ENCODE peak calls at places on chromosome 5, in four cellular contexts. M is neural progenitor cell, W is SK-N-SH, D is BJ. Z is an unnamed sample.

GRCh38 chr5:32283539-32284377 is 29.0 kb downstream of the MTMR12 start:
- DNase-seq in W (no peak), D (no peak), M (no peak), Z (peak)

GRCh38 chr5:84372066-84372700 is 12.5 kb downstream of the EDIL3 start:
- DNase-seq in W (no peak), M (no peak), D (peak), Z (no peak)

GRCh38 chr5:125311743-125312142 is 565.3 kb upstream of the ZNF608 start:
- DNase-seq in W (no peak), M (no peak), D (peak), Z (no peak)

GRCh38 chr5:164007062-164007461 is 501.6 kb downstream of the MAT2B start:
- DNase-seq in D (no peak), M (no peak), W (no peak), Z (no peak)

GRCh38 chr5:91219803-91220371 is 163.2 kb downstream of the ARRDC3 start:
- DNase-seq in W (peak), D (no peak), M (peak), Z (peak)

GRCh38 chr5:176648467-176649194 is 1.3 kb downstream of the TSPAN17 start:
- DNase-seq in D (no peak), M (no peak), W (no peak), Z (no peak)

GRCh38 chr5:127536687-127537086 is 19.2 kb downstream of the PRRC1 start:
- DNase-seq in D (no peak), W (peak), M (no peak), Z (no peak)

GRCh38 chr5:78497573-78498533 is 137.4 kb downstream of the SCAMP1 start:
- DNase-seq in M (no peak), W (no peak), D (no peak), Z (peak)

GRCh38 chr5:135977375-135977928 is 22.7 kb upstream of the LECT2 start:
- DNase-seq in W (no peak), D (no peak), M (peak), Z (peak)

GRCh38 chr5:120446068-120446492 is 18.0 kb upstream of the PRR16 start:
- DNase-seq in D (peak), M (no peak), W (no peak), Z (no peak)

GRCh38 chr5:112812549-112812948 is 48.5 kb upstream of the SRP19 start:
- DNase-seq in D (no peak), W (no peak), M (no peak), Z (no peak)

GRCh38 chr5:43627028-43627427 is 24.0 kb downstream of the NNT start:
- DNase-seq in M (peak), D (no peak), W (peak), Z (no peak)

GRCh38 chr5:61965074-61965473 is 340.9 kb upstream of the KIF2A start:
- DNase-seq in M (no peak), W (no peak), D (no peak), Z (no peak)

GRCh38 chr5:14672508-14673394 is 8.2 kb downstream of the OTULIN start:
- DNase-seq in M (no peak), D (no peak), W (no peak), Z (no peak)

GRCh38 chr5:175520873-175521272 is 42.5 kb downstream of the SFXN1 start:
- DNase-seq in W (no peak), D (no peak), M (no peak), Z (no peak)

GRCh38 chr5:174970502-174970901 is 246.1 kb downstream of the MSX2 start:
- DNase-seq in W (no peak), D (no peak), M (no peak), Z (no peak)

GRCh38 chr5:55706230-55706629 is 5.9 kb downstream of the SLC38A9 start:
- DNase-seq in D (no peak), M (no peak), W (no peak), Z (no peak)

GRCh38 chr5:37662789-37663475 is 176.9 kb downstream of the GDNF start:
- DNase-seq in W (no peak), D (no peak), M (no peak), Z (no peak)

GRCh38 chr5:168976311-168976893 is 324.5 kb downstream of the SLIT3 start:
- DNase-seq in W (peak), M (no peak), D (peak), Z (no peak)

GRCh38 chr5:41193462-41194166 is 19.7 kb downstream of the C6 start:
- DNase-seq in W (no peak), M (no peak), D (no peak), Z (no peak)

GRCh38 chr5:180860273-180860886 is 696 bp downstream of the ZFP62 start:
- DNase-seq in D (no peak), M (peak), W (peak), Z (peak)

GRCh38 chr5:10565785-10566506 is 2.1 kb downstream of the ANKRD33B start:
- DNase-seq in M (no peak), W (no peak), D (no peak), Z (no peak)

GRCh38 chr5:116990010-116990409 is 415.4 kb upstream of the SEMA6A start:
- DNase-seq in M (no peak), W (no peak), D (no peak), Z (no peak)

GRCh38 chr5:170355601-170356098 is 33.5 kb downstream of the KCNMB1 start:
- DNase-seq in D (no peak), W (no peak), M (no peak), Z (no peak)

GRCh38 chr5:58984009-58984525 is 401.2 kb downstream of the RAB3C start:
- DNase-seq in W (no peak), M (no peak), D (no peak), Z (no peak)

GRCh38 chr5:81391-82021 is 10.5 kb upstream of the PLEKHG4B start:
- DNase-seq in W (no peak), M (peak), D (no peak), Z (peak)

GRCh38 chr5:142287096-142287972 is 37.5 kb downstream of the SPRY4 start:
- DNase-seq in M (no peak), W (no peak), D (no peak), Z (no peak)

GRCh38 chr5:181037365-181037861 is 2.7 kb upstream of the BTNL9 start:
- DNase-seq in M (peak), D (no peak), W (no peak), Z (no peak)

GRCh38 chr5:170297589-170298462 is at the start of gene LCP2:
- DNase-seq in D (no peak), M (no peak), W (no peak), Z (peak)

GRCh38 chr5:143101134-143101533 is 302.4 kb downstream of the NR3C1 start:
- DNase-seq in M (no peak), W (no peak), D (no peak), Z (peak)

GRCh38 chr5:112419596-112420110 is 576 bp upstream of the EPB41L4A start:
- DNase-seq in W (peak), D (no peak), M (peak), Z (peak)

GRCh38 chr5:101390317-101390908 is 487.3 kb upstream of the ST8SIA4 start:
- DNase-seq in D (peak), M (peak), W (peak), Z (no peak)

GRCh38 chr5:157956271-157956885 is 97.4 kb upstream of the CLINT1 start:
- DNase-seq in M (no peak), D (no peak), W (peak), Z (no peak)

GRCh38 chr5:2739360-2740050 is 12.0 kb downstream of the IRX2 start:
- DNase-seq in D (no peak), M (peak), W (no peak), Z (no peak)

GRCh38 chr5:68369436-68370125 is 154.0 kb downstream of the PIK3R1 start:
- DNase-seq in W (no peak), D (no peak), M (no peak), Z (no peak)

GRCh38 chr5:31537856-31538255 is 5.8 kb downstream of the C5orf22 start:
- DNase-seq in W (no peak), D (no peak), M (no peak), Z (no peak)

GRCh38 chr5:115209279-115209678 is 39.6 kb upstream of the TRIM36 start:
- DNase-seq in D (no peak), M (no peak), W (no peak), Z (peak)

GRCh38 chr5:163760498-163760897 is 255.1 kb downstream of the MAT2B start:
- DNase-seq in M (no peak), D (peak), W (no peak), Z (no peak)

GRCh38 chr5:98825582-98826375 is 52.3 kb downstream of the RGMB start:
- DNase-seq in M (no peak), W (no peak), D (no peak), Z (no peak)

DNA sequence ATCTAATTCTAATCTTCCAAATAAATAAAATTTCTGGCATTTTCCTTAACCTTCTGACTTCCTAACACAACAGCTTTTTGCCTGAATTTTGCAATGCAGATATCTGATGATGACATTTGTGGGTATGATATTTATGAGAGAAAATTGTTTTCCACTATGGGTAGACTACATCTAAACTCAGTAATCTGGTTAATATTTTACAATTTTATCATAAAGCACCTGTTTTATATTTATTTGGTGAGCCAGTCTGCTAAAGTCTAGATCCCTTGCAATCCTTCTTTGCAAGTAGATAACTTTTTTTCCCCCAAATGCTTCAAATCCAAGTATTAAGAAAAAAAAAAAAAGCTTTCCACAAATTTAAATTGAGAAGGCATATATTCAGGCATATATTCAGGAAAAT is 246.2 kb upstream of the DAB2 start:
- DNase-seq in W (no peak), D (no peak), M (no peak), Z (no peak)
- TF ChIP-seq CTCF in W (no peak), D (no peak), M (no peak), Z (no peak)

GRCh38 chr5:17004441-17005086 is 68.5 kb upstream of the MYO10 start:
- DNase-seq in D (no peak), W (no peak), M (no peak), Z (no peak)

GRCh38 chr5:17001418-17001817 is 65.3 kb upstream of the MYO10 start:
- DNase-seq in D (no peak), W (no peak), M (no peak), Z (no peak)

GRCh38 chr5:16995372-16995771 is 59.3 kb upstream of the MYO10 start:
- DNase-seq in M (no peak), D (no peak), W (no peak), Z (no peak)

GRCh38 chr5:17005087-17005828 is 69.2 kb upstream of the MYO10 start:
- DNase-seq in M (peak), W (no peak), D (no peak), Z (no peak)

GRCh38 chr5:17000296-17000939 is 64.3 kb upstream of the MYO10 start:
- DNase-seq in W (no peak), M (no peak), D (peak), Z (no peak)
- TF ChIP-seq CTCF in W (no peak), M (no peak), D (no peak), Z (no peak)

GRCh38 chr5:1331861-1332405 is 13.0 kb downstream of the CLPTM1L start:
- DNase-seq in D (no peak), M (no peak), W (no peak), Z (no peak)

GRCh38 chr5:1330146-1330846 is 14.6 kb downstream of the CLPTM1L start:
- DNase-seq in D (no peak), M (no peak), W (no peak), Z (no peak)

GRCh38 chr5:1333986-1334385 is 10.9 kb downstream of the CLPTM1L start:
- DNase-seq in M (no peak), D (no peak), W (no peak), Z (no peak)

GRCh38 chr5:1330847-1331831 is 13.8 kb downstream of the CLPTM1L start:
- DNase-seq in M (no peak), D (no peak), W (no peak), Z (no peak)

GRCh38 chr5:1332461-1333001 is 12.4 kb downstream of the CLPTM1L start:
- DNase-seq in W (no peak), M (no peak), D (no peak), Z (no peak)
- TF ChIP-seq CTCF in W (no peak), M (no peak), D (no peak), Z (no peak)

DNA sequence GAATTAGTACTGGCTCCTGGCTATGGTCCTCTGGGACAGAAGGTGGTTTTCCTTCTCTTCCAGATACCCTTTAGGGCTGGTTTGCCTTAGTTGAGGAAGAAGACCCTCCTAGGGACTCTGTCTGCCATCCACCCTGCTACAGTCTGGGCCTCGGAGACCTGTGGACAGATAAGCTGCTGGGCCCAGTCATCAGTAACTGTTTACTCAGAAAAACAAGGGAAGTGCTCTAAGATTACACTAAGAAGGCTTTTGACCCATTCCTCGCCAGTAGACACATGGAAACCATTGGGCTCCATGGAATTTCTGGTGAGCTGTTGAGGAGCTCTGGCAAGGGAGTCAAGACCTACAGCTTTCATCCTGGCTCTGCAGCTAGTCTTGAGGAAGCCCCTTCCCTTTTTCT is 31.2 kb downstream of the LARP1 start:
- DNase-seq in W (no peak), D (no peak), M (no peak), Z (no peak)
- TF ChIP-seq CTCF in W (no peak), D (no peak), M (no peak), Z (no peak)

GRCh38 chr5:138065102-138065501 is 18.7 kb upstream of the WNT8A start:
- DNase-seq in W (no peak), M (peak), D (no peak), Z (no peak)
- TF ChIP-seq CTCF in W (peak), M (peak), D (peak), Z (no peak)

GRCh38 chr5:160799160-160799559 is 52.9 kb downstream of the ATP10B start:
- DNase-seq in W (no peak), D (no peak), M (no peak), Z (peak)

GRCh38 chr5:160800375-160800774 is 51.6 kb downstream of the ATP10B start:
- DNase-seq in M (no peak), D (no peak), W (no peak), Z (no peak)

GRCh38 chr5:160797020-160797419 is 55.0 kb downstream of the ATP10B start:
- DNase-seq in W (no peak), D (no peak), M (no peak), Z (no peak)

GRCh38 chr5:160805376-160805775 is 46.6 kb downstream of the ATP10B start:
- DNase-seq in W (no peak), D (no peak), M (no peak), Z (no peak)

DNA sequence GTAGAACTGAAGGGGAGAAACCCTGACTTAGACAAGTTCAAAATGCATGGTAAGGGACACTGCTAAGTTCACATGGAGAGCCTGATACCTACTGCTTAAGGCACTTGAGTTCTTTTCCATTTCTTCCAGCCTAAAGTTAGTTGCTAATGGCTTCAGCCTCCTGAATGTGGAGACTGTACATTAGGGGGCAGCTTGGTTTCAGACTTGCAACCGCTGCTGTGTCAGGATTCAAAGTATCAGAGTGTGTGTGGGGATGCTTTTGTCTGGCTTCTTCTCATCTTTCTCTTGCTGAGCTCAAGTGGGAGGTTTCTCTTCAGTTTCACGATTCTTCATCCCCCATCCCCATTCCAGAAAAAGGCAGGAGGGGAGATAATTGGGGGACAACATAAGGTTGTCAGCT is 49.4 kb downstream of the ATP10B start:
- DNase-seq in M (peak), W (no peak), D (no peak), Z (no peak)
- TF ChIP-seq CTCF in M (peak), W (no peak), D (no peak), Z (peak)